ENCODE peak calls at places on chromosomes 11 and 22, in seven cellular contexts. L is activated T-cell treated with anti-CD3 and anti-CD28 coated beads for 1 hour; Z is amniotic stem cell; A is activated CD4-positive, alpha-beta T cell treated with anti-CD3 and anti-CD28 coated beads, Interleukin-2, amount 50 U/mL, for 4 hours; D is NCI-H510A treated with DMSO at 0.1 percent for 48 hours; X is progenitor cell of endocrine pancreas; N is stimulated activated naive CD8-positive, alpha-beta T cell treated with anti-CD3 and anti-CD28 coated beads, Interleukin-15, Interleukin-2, amounts not matched to agents 100 U/mL and 50 U/mL, for 24 hours. S is an unnamed sample.

GRCh38 chr22:30875481-30876215 is 92.9 kb downstream of the MORC2 start:
- DNase-seq in L (no peak), X (no peak), D (no peak), Z (no peak), N (no peak), A (no peak), S (no peak)

GRCh38 chr11:29321293-29322132 is 695.3 kb downstream of the KCNA4 start:
- DNase-seq in A (no peak), N (no peak), D (no peak), L (no peak), X (no peak), Z (no peak), S (no peak)

GRCh38 chr11:96760815-96761214 is 371.0 kb downstream of the JRKL start:
- DNase-seq in Z (no peak), X (no peak), D (no peak), N (no peak), A (no peak), L (no peak), S (no peak)

GRCh38 chr11:2885017-2885675 is 429 bp downstream of the CDKN1C start:
- DNase-seq in D (no peak), L (no peak), X (no peak), A (no peak), N (peak; percentile 53), Z (no peak), S (no peak)

GRCh38 chr11:121521145-121522042 is 68.6 kb upstream of the SORL1-AS1 start:
- DNase-seq in N (no peak), A (no peak), D (no peak), X (no peak), L (no peak), Z (no peak), S (no peak)

GRCh38 chr22:44193537-44193896 is 12.8 kb downstream of the PARVG start:
- DNase-seq in L (no peak), X (no peak), N (peak; percentile 25), Z (no peak), D (no peak), A (no peak), S (peak; percentile 9)

GRCh38 chr11:130166457-130166784 is 6.8 kb downstream of the ST14 start:
- DNase-seq in N (no peak), D (no peak), A (no peak), X (no peak), Z (peak; percentile 72), L (no peak), S (no peak)

GRCh38 chr22:37661160-37661924 is 2.8 kb downstream of the PDXP start:
- DNase-seq in X (no peak), D (peak; percentile 47), L (no peak), Z (peak; percentile 61), N (peak; percentile 27), A (no peak), S (no peak)

GRCh38 chr11:94664336-94664735 is 97.2 kb downstream of the PIWIL4 start:
- DNase-seq in X (peak; percentile 12), Z (no peak), L (no peak), N (no peak), A (no peak), D (no peak), S (no peak)

GRCh38 chr11:47204633-47204989 is 10.2 kb upstream of the DDB2 start:
- DNase-seq in N (no peak), A (no peak), Z (no peak), L (no peak), X (no peak), D (no peak), S (no peak)

GRCh38 chr11:86418929-86419328 is 44.2 kb downstream of the CCDC81 start:
- DNase-seq in X (no peak), Z (no peak), D (no peak), L (no peak), A (no peak), N (no peak), S (no peak)

GRCh38 chr11:66020618-66021357 is 5.5 kb downstream of the CATSPER1 start:
- DNase-seq in Z (peak; percentile 25), X (no peak), A (no peak), N (no peak), L (no peak), D (no peak), S (no peak)

GRCh38 chr11:3230636-3231549 is 1.3 kb downstream of the MRGPRE start:
- DNase-seq in A (no peak), N (no peak), X (no peak), D (no peak), Z (no peak), L (no peak), S (no peak)

GRCh38 chr11:111494040-111494439 is 18.1 kb downstream of the BTG4 start:
- DNase-seq in D (no peak), L (no peak), Z (no peak), A (no peak), N (no peak), X (no peak), S (no peak)

GRCh38 chr11:60859616-60860250 is 4.0 kb upstream of the PTGDR2 start:
- DNase-seq in L (no peak), X (no peak), Z (no peak), N (no peak), A (no peak), D (no peak), S (no peak)

GRCh38 chr11:68546555-68546954 is 86.0 kb downstream of the PPP6R3 start:
- DNase-seq in N (no peak), L (no peak), Z (no peak), A (no peak), D (no peak), X (no peak), S (no peak)

GRCh38 chr11:102139081-102139498 is 28.8 kb downstream of the YAP1 start:
- DNase-seq in D (no peak), N (no peak), Z (peak; percentile 73), A (no peak), L (no peak), X (no peak), S (no peak)

GRCh38 chr11:94897330-94897768 is 76.0 kb downstream of the CWC15 start:
- DNase-seq in D (peak; percentile 49), Z (no peak), N (peak; percentile 44), A (peak; percentile 8), L (no peak), X (peak; percentile 34), S (peak; percentile 1)

GRCh38 chr11:78201096-78201495 is 12.4 kb downstream of the USP35 start:
- DNase-seq in L (no peak), D (no peak), N (no peak), Z (no peak), X (no peak), A (no peak), S (no peak)

GRCh38 chr22:49972163-49973017 is 11.8 kb downstream of the PIM3 start:
- DNase-seq in A (no peak), X (no peak), N (peak; percentile 38), D (no peak), L (no peak), Z (no peak), S (no peak)

GRCh38 chr11:12224537-12224893 is 114.1 kb downstream of the MICAL2 start:
- DNase-seq in Z (no peak), D (no peak), A (peak; percentile 67), X (no peak), N (peak; percentile 92), L (peak; percentile 70), S (peak; percentile 86)

GRCh38 chr11:102495161-102496042 is 35.1 kb downstream of the MMP7 start:
- DNase-seq in A (no peak), D (peak; percentile 92), Z (peak; percentile 69), L (peak; percentile 9), X (no peak), N (peak; percentile 34), S (no peak)

S was measured in stimulated activated naive CD4-positive, alpha-beta T cell treated with Interleukin-2 at 50 U/mL for 16 hours.